ENCODE peak calls at places on chromosome 3, in ten cellular contexts. W is NCI-H2029, X is D341Med, N is RKO, Z is NCI-H69, G is NCI-H774, Y is upper lobe of left lung, P is NCI-H460, S is lung microvascular endothelial cell, H is mesendoderm. C is an unnamed sample.

GRCh38 chr3:185796431-185797107 is 28.3 kb downstream of the IGF2BP2 start:
- DNase-seq in W (peak), X (no peak), N (peak), Z (peak), G (peak), Y (no peak), P (peak), S (peak), H (no peak), C (no peak)

GRCh38 chr3:157248590-157249425 is 88.9 kb upstream of the CCNL1 start:
- DNase-seq in W (no peak), X (no peak), N (peak), Z (peak), G (no peak), Y (no peak), P (peak), S (peak), H (peak), C (no peak)

GRCh38 chr3:16243706-16244490 is 20.8 kb downstream of the DPH3 start:
- DNase-seq in W (peak), X (no peak), N (peak), Z (no peak), G (no peak), Y (no peak), P (no peak), S (peak), H (peak), C (peak)

GRCh38 chr3:108662141-108662738 is 72.7 kb downstream of the DZIP3 start:
- DNase-seq in W (peak), X (peak), N (peak), Z (peak), G (peak), Y (no peak), P (peak), S (peak), H (peak), C (no peak)

GRCh38 chr3:43411429-43411828 is 125.1 kb downstream of the SNRK start:
- DNase-seq in W (peak), X (no peak), N (no peak), Z (peak), G (no peak), Y (no peak), P (no peak), S (no peak), H (no peak), C (no peak)

GRCh38 chr3:178454714-178455113 is 81.5 kb upstream of the KCNMB2 start:
- DNase-seq in W (no peak), X (no peak), N (no peak), Z (peak), G (no peak), Y (no peak), P (no peak), S (no peak), H (no peak), C (peak)

GRCh38 chr3:124207873-124208473 is 216.0 kb upstream of the ROPN1 start:
- DNase-seq in W (no peak), X (no peak), N (no peak), Z (no peak), G (no peak), Y (no peak), P (no peak), S (no peak), H (no peak), C (no peak)

GRCh38 chr3:159082514-159082913 is 280.7 kb downstream of the MFSD1 start:
- DNase-seq in W (no peak), X (no peak), N (no peak), Z (no peak), G (no peak), Y (no peak), P (no peak), S (peak), H (no peak), C (no peak)

GRCh38 chr3:46076606-46077005 is 49.3 kb upstream of the XCR1 start:
- DNase-seq in W (no peak), X (no peak), N (peak), Z (no peak), G (no peak), Y (no peak), P (no peak), S (peak), H (no peak), C (no peak)

GRCh38 chr3:71905426-71905825 is 120.5 kb upstream of the PROK2 start:
- DNase-seq in W (no peak), X (no peak), N (no peak), Z (no peak), G (no peak), Y (no peak), P (no peak), S (no peak), H (no peak), C (no peak)

GRCh38 chr3:151439652-151440125 is 21.2 kb downstream of the IGSF10 start:
- DNase-seq in W (no peak), X (peak), N (peak), Z (peak), G (peak), Y (no peak), P (peak), S (peak), H (peak), C (no peak)

GRCh38 chr3:17132286-17133115 is 247.7 kb downstream of the PLCL2 start:
- DNase-seq in W (no peak), X (no peak), N (no peak), Z (no peak), G (no peak), Y (no peak), P (no peak), S (no peak), H (no peak), C (no peak)

GRCh38 chr3:37198996-37199395 is 24.6 kb upstream of the LRRFIP2 start:
- DNase-seq in W (no peak), X (no peak), N (no peak), Z (no peak), G (no peak), Y (no peak), P (no peak), S (no peak), H (no peak), C (no peak)

GRCh38 chr3:54931182-54931581 is 3.3 kb upstream of the LRTM1 start:
- DNase-seq in W (no peak), X (no peak), N (no peak), Z (peak), G (no peak), Y (no peak), P (no peak), S (no peak), H (peak), C (no peak)

GRCh38 chr3:107796786-107797185 is 274.0 kb downstream of the BBX start:
- DNase-seq in W (no peak), X (no peak), N (no peak), Z (peak), G (no peak), Y (no peak), P (no peak), S (peak), H (no peak), C (no peak)

GRCh38 chr3:108221403-108221802 is 821 bp downstream of the IFT57 start:
- DNase-seq in W (no peak), X (no peak), N (no peak), Z (peak), G (no peak), Y (no peak), P (no peak), S (peak), H (peak), C (no peak)

GRCh38 chr3:136586580-136586979 is 165.6 kb downstream of the STAG1 start:
- DNase-seq in W (no peak), X (no peak), N (no peak), Z (no peak), G (no peak), Y (no peak), P (no peak), S (no peak), H (peak), C (no peak)

GRCh38 chr3:88151358-88151757 is 1.6 kb downstream of the C3orf38 start:
- DNase-seq in W (no peak), X (no peak), N (peak), Z (peak), G (no peak), Y (no peak), P (no peak), S (peak), H (no peak), C (no peak)

GRCh38 chr3:170038434-170039110 is 777 bp downstream of the GPR160 start:
- DNase-seq in W (peak), X (peak), N (no peak), Z (peak), G (peak), Y (peak), P (no peak), S (no peak), H (peak), C (no peak)

GRCh38 chr3:129050556-129051295 is 9.9 kb upstream of the GP9 start:
- DNase-seq in W (no peak), X (peak), N (no peak), Z (no peak), G (no peak), Y (peak), P (no peak), S (no peak), H (no peak), C (no peak)

GRCh38 chr3:31343075-31343474 is 189.7 kb upstream of the STT3B start:
- DNase-seq in W (no peak), X (no peak), N (no peak), Z (no peak), G (no peak), Y (no peak), P (no peak), S (no peak), H (no peak), C (no peak)

GRCh38 chr3:16301490-16301889 is 36.5 kb downstream of the OXNAD1 start:
- DNase-seq in W (peak), X (no peak), N (no peak), Z (no peak), G (no peak), Y (no peak), P (no peak), S (no peak), H (no peak), C (no peak)

GRCh38 chr3:58874795-58875194 is 175.0 kb downstream of the CFAP20DC start:
- DNase-seq in W (no peak), X (no peak), N (peak), Z (no peak), G (no peak), Y (no peak), P (no peak), S (peak), H (no peak), C (no peak)

GRCh38 chr3:21752749-21753347 is 1.8 kb upstream of the ZNF385D start:
- DNase-seq in W (no peak), X (peak), N (peak), Z (peak), G (peak), Y (no peak), P (peak), S (no peak), H (peak), C (no peak)

GRCh38 chr3:106485202-106485601 is 616.4 kb upstream of the CBLB start:
- DNase-seq in W (no peak), X (no peak), N (no peak), Z (peak), G (no peak), Y (no peak), P (no peak), S (no peak), H (no peak), C (no peak)